ENCODE peak calls at places on chromosomes 2 and 18, in eight cellular contexts. T, K, M, P, N, W, V and J are unnamed samples.

GRCh38 chr2:23524261-23524706 is 139.3 kb downstream of the KLHL29 start:
- DNase-seq in T (peak), K (no peak), M (no peak), P (peak), N (peak), W (peak), V (peak), J (no peak)

GRCh38 chr2:125073440-125073839 is 1048.4 kb downstream of the CNTNAP5 start:
- DNase-seq in T (no peak), K (no peak), M (no peak), P (no peak), N (no peak), W (no peak), V (no peak), J (no peak)

GRCh38 chr2:38856165-38856564 is 19.6 kb downstream of the DHX57 start:
- DNase-seq in T (no peak), K (no peak), M (no peak), P (no peak), N (no peak), W (no peak), V (no peak), J (no peak)

GRCh38 chr18:9428862-9429661 is 46.3 kb upstream of the RALBP1 start:
- DNase-seq in T (no peak), K (no peak), M (no peak), P (no peak), N (no peak), W (no peak), V (no peak), J (no peak)

GRCh38 chr2:74648009-74648443 is at the start of gene M1AP:
- DNase-seq in T (no peak), K (no peak), M (no peak), P (peak), N (no peak), W (no peak), V (no peak), J (no peak)

GRCh38 chr2:231926180-231926741 is at the start of gene NPPC:
- DNase-seq in T (no peak), K (peak), M (peak), P (no peak), N (peak), W (peak), V (peak), J (no peak)

GRCh38 chr18:10353791-10354190 is 100.6 kb upstream of the APCDD1 start:
- DNase-seq in T (no peak), K (no peak), M (no peak), P (no peak), N (no peak), W (peak), V (no peak), J (no peak)

GRCh38 chr2:170087394-170087793 is 90.6 kb upstream of the MYO3B start:
- DNase-seq in T (no peak), K (no peak), M (no peak), P (no peak), N (no peak), W (no peak), V (no peak), J (no peak)

GRCh38 chr2:212227755-212228154 is 310.8 kb downstream of the ERBB4 start:
- DNase-seq in T (peak), K (no peak), M (no peak), P (peak), N (no peak), W (peak), V (no peak), J (no peak)

GRCh38 chr2:184890311-184890710 is 292.0 kb downstream of the ZNF804A start:
- DNase-seq in T (no peak), K (no peak), M (no peak), P (no peak), N (no peak), W (no peak), V (no peak), J (no peak)

GRCh38 chr2:236743623-236744280 is 174.1 kb downstream of the ACKR3 start:
- DNase-seq in T (no peak), K (no peak), M (no peak), P (no peak), N (no peak), W (peak), V (no peak), J (no peak)

GRCh38 chr2:85264471-85264870 is 63.3 kb downstream of the TGOLN2 start:
- DNase-seq in T (no peak), K (no peak), M (no peak), P (no peak), N (no peak), W (peak), V (no peak), J (no peak)

GRCh38 chr2:45649457-45649854 is 2.0 kb upstream of the PRKCE start:
- DNase-seq in T (no peak), K (no peak), M (no peak), P (no peak), N (no peak), W (peak), V (no peak), J (no peak)

GRCh38 chr2:121898483-121898882 is 143.0 kb downstream of the TSN start:
- DNase-seq in T (no peak), K (no peak), M (no peak), P (no peak), N (no peak), W (peak), V (no peak), J (no peak)

GRCh38 chr2:165294912-165295311 is 55.7 kb downstream of the SCN2A start:
- DNase-seq in T (no peak), K (no peak), M (no peak), P (no peak), N (no peak), W (no peak), V (no peak), J (no peak)

GRCh38 chr2:41782306-41783158 is 265.3 kb upstream of the PKDCC start:
- DNase-seq in T (peak), K (peak), M (peak), P (peak), N (no peak), W (peak), V (peak), J (peak)

GRCh38 chr2:26429779-26430654 is 28.3 kb downstream of the DRC1 start:
- DNase-seq in T (no peak), K (no peak), M (no peak), P (no peak), N (no peak), W (peak), V (no peak), J (no peak)

GRCh38 chr2:222058830-222059229 is 240.0 kb downstream of the PAX3 start:
- DNase-seq in T (no peak), K (no peak), M (no peak), P (no peak), N (no peak), W (no peak), V (no peak), J (no peak)

GRCh38 chr2:236690726-236691125 is 121.1 kb downstream of the ACKR3 start:
- DNase-seq in T (no peak), K (no peak), M (no peak), P (no peak), N (no peak), W (no peak), V (no peak), J (no peak)

GRCh38 chr2:214995926-214996670 is 142.3 kb downstream of the ABCA12 start:
- DNase-seq in T (no peak), K (no peak), M (no peak), P (no peak), N (no peak), W (no peak), V (no peak), J (no peak)

GRCh38 chr2:170819941-170820646 is 3.4 kb downstream of the GAD1 start:
- DNase-seq in T (no peak), K (no peak), M (no peak), P (no peak), N (no peak), W (no peak), V (no peak), J (no peak)

GRCh38 chr2:106139575-106139935 is 54.5 kb downstream of the UXS1 start:
- DNase-seq in T (no peak), K (no peak), M (no peak), P (no peak), N (no peak), W (no peak), V (no peak), J (no peak)

GRCh38 chr2:74585406-74586182 is 31.1 kb downstream of the DOK1 start:
- DNase-seq in T (no peak), K (no peak), M (peak), P (no peak), N (no peak), W (no peak), V (no peak), J (peak)

GRCh38 chr18:76452357-76452756 is 42.7 kb downstream of the ZNF516 start:
- DNase-seq in T (peak), K (no peak), M (no peak), P (no peak), N (no peak), W (no peak), V (no peak), J (no peak)

GRCh38 chr18:48348739-48349138 is 60.4 kb downstream of the ZBTB7C start:
- DNase-seq in T (no peak), K (no peak), M (no peak), P (no peak), N (no peak), W (no peak), V (no peak), J (no peak)

GRCh38 chr2:637804-638203 is 39.4 kb downstream of the TMEM18 start:
- DNase-seq in T (no peak), K (no peak), M (no peak), P (no peak), N (no peak), W (no peak), V (no peak), J (no peak)

GRCh38 chr2:65402780-65403528 is 29.4 kb downstream of the SPRED2 start:
- DNase-seq in T (no peak), K (no peak), M (no peak), P (no peak), N (no peak), W (no peak), V (no peak), J (no peak)

GRCh38 chr18:22544626-22545025 is 126.9 kb upstream of the CTAGE1 start:
- DNase-seq in T (no peak), K (no peak), M (no peak), P (no peak), N (peak), W (no peak), V (no peak), J (no peak)

GRCh38 chr2:85786444-85786843 is 32.7 kb downstream of the ATOH8 start:
- DNase-seq in T (no peak), K (no peak), M (no peak), P (no peak), N (no peak), W (no peak), V (no peak), J (no peak)

GRCh38 chr2:20541651-20542050 is 94.8 kb downstream of the RHOB start:
- DNase-seq in T (no peak), K (no peak), M (no peak), P (no peak), N (no peak), W (no peak), V (no peak), J (no peak)

GRCh38 chr2:60552096-60552850 is 1.2 kb downstream of the BCL11A start:
- DNase-seq in T (peak), K (no peak), M (no peak), P (no peak), N (no peak), W (peak), V (peak), J (no peak)

GRCh38 chr2:85754313-85755095 is 713 bp downstream of the ATOH8 start:
- DNase-seq in T (peak), K (no peak), M (no peak), P (no peak), N (peak), W (no peak), V (peak), J (peak)

GRCh38 chr2:102070058-102070642 is 72.4 kb upstream of the IL1R1 start:
- DNase-seq in T (peak), K (peak), M (peak), P (no peak), N (peak), W (no peak), V (no peak), J (peak)

DNA sequence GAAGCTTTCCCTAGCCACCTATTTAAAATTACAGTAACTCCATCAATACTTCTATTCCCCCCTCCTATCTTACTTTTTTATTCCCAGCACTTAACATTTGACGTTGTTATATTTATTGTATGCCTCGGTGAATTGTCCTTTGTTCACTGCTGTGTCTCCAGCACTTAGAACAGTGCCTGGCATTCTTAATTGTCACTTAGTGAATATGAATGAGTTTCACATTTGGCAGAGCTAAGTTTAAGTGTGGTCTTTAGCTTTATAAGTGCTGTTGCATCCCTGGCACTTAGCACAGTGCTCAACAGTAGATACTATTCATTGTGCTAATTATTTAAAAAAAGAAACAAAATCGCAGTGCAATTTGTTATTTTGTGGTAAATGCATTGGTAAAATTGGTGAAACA is 1.7 kb downstream of the RMP24 start:
- DNase-seq in T (no peak), K (no peak), M (no peak), P (no peak), N (no peak), W (no peak), V (no peak), J (no peak)
- H3K4me3 ChIP-seq in T (no peak), K (no peak), M (peak), P (no peak), N (no peak), W (no peak), V (no peak), J (no peak)

GRCh38 chr2:217673555-217674088 is 329.2 kb downstream of the TNS1 start:
- DNase-seq in T (no peak), K (no peak), M (no peak), P (no peak), N (no peak), W (no peak), V (no peak), J (no peak)

GRCh38 chr2:217672472-217672871 is 330.3 kb downstream of the TNS1 start:
- DNase-seq in T (no peak), K (no peak), M (no peak), P (no peak), N (no peak), W (no peak), V (no peak), J (no peak)

GRCh38 chr2:217671043-217671442 is 331.8 kb downstream of the TNS1 start:
- DNase-seq in T (no peak), K (no peak), M (no peak), P (no peak), N (no peak), W (no peak), V (no peak), J (no peak)

GRCh38 chr2:217669831-217670230 is 333.0 kb downstream of the TNS1 start:
- DNase-seq in T (no peak), K (no peak), M (no peak), P (no peak), N (no peak), W (no peak), V (no peak), J (no peak)

DNA sequence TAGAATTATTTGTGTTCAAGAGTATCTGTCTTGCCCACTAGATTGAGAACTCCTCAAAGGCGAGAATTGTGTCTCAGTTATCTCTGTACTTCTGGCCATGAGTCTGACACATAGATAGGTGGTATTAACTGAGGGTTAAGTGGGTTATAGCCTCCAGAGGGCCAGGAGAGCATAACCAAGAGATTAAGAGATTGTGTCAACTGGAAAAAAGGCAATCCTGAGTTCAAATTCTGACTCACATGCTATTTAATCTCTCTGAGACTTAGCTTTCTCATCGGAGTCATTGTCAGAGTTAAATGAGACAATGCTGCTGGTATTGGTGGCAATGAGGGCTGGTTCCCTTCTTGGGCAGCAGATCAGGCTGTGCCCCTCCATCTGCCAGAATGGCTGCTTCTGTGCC is 330.9 kb downstream of the TNS1 start:
- DNase-seq in T (no peak), K (no peak), M (no peak), P (no peak), N (no peak), W (no peak), V (no peak), J (no peak)
- TF ChIP-seq POLR2A in T (no peak), K (no peak), M (no peak), P (no peak), N (no peak), W (no peak), V (no peak), J (no peak)

GRCh38 chr2:48279347-48279746 is 250.6 kb upstream of the STON1 start:
- DNase-seq in T (no peak), K (no peak), M (peak), P (no peak), N (no peak), W (no peak), V (no peak), J (no peak)
- TF ChIP-seq CTCF in T (no peak), K (no peak), M (no peak), P (no peak), N (no peak), W (no peak), V (no peak), J (no peak)

GRCh38 chr2:241357531-241357930 is 1.4 kb downstream of the FARP2 start:
- DNase-seq in T (no peak), K (no peak), M (no peak), P (no peak), N (no peak), W (no peak), V (no peak), J (no peak)

GRCh38 chr2:241355983-241356870 is at the start of gene FARP2:
- DNase-seq in T (peak), K (peak), M (peak), P (peak), N (peak), W (peak), V (peak), J (peak)

GRCh38 chr2:241358470-241358869 is 2.4 kb downstream of the FARP2 start:
- DNase-seq in T (no peak), K (no peak), M (no peak), P (no peak), N (no peak), W (peak), V (no peak), J (peak)

GRCh38 chr2:241356871-241357260 is 781 bp downstream of the FARP2 start:
- DNase-seq in T (no peak), K (no peak), M (no peak), P (no peak), N (no peak), W (no peak), V (no peak), J (no peak)

DNA sequence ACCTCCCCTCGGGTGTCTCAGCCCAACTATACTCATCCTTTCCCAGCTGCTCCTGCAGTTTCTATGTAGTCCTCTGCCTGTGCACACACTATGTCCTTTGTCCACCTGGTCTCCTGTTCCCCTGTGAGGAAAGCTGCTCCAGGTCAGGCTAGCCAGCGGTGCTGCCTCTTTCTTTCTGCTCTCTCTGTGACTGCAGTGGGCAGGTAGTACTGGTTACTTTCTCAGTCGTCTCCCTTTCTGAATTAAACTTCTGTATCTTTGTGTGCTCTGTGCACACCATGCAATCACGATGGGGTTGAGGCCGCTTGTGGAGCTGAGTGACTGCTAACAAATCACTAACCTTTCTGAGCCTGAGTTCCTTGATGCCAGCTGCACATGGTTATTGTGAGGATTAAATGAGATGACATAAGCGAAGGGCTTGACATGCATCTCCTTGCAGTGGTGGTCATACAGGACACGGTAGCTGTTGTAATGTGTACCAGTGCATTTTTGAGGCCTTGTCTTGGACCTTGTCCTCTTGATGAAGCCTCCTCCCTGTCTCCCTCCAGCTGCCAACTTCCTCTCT is 3.5 kb downstream of the FARP2 start:
- DNase-seq in T (no peak), K (no peak), M (no peak), P (no peak), N (no peak), W (no peak), V (no peak), J (peak)
- H3K4me3 ChIP-seq in T (no peak), K (no peak), M (no peak), P (no peak), N (no peak), W (no peak), V (no peak), J (no peak)

DNA sequence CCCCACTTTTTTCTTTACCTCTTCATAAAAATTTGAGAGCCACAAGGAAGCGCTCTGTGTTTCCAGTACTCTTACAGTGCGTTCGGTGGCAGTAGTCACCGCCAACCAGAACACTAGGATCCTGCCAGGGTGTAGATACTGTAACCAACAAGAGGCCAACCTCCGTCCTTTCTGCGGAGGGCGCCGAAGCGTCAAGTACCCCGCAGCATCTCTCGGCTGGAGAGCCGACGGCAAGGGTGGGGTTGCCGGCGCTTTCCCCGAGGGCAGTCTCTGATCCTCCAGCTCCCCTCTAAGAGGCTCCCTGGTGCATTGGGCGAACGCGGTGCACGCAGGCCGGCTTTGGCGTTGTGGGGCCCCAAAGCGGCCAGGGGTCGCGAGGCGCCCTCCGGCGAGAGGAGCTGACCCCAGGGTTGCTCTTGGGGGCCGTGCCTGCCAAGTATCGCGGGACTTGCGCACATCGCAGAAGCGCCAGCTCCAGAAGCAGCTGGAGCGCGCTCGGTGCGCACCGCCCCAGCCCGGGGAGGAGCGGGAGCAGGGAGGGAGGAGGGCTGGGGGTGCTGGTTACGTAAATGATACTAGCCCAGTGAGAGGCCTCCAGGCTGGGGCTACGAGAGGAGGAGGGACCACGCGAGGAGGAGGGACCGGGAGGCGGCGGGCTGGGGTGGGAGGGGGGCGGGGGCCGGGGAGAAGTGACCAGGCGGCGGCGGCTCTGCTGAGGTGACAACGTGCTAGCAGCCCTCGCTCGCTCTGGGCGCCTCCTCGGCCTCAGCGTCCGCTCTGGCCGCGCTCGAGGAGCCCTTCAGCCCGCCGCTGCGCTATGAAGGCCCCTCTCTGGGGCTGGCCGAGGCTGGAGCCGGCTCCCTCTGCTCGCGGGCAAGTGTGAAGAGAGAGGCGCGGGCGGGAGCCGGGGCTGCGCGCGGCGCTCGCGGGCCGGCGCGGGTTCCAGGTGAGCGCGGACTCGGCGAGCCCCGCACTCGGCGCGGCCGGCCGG is at the start of gene GALNT13:
- DNase-seq in T (peak), K (peak), M (no peak), P (no peak), N (no peak), W (peak), V (no peak), J (no peak)
- TF ChIP-seq POLR2A in T (peak), K (peak), M (no peak), P (no peak), N (no peak), W (no peak), V (no peak), J (no peak)

GRCh38 chr18:45201029-45201428 is 414.2 kb upstream of the SLC14A2 start:
- DNase-seq in T (no peak), K (no peak), M (no peak), P (no peak), N (no peak), W (no peak), V (no peak), J (no peak)

GRCh38 chr18:45201489-45201888 is 413.8 kb upstream of the SLC14A2 start:
- DNase-seq in T (no peak), K (no peak), M (no peak), P (no peak), N (no peak), W (no peak), V (no peak), J (no peak)

GRCh38 chr18:45198526-45198925 is 416.8 kb upstream of the SLC14A2 start:
- DNase-seq in T (no peak), K (no peak), M (no peak), P (no peak), N (no peak), W (no peak), V (no peak), J (no peak)

GRCh38 chr18:45197526-45197970 is 417.7 kb upstream of the SLC14A2 start:
- DNase-seq in T (no peak), K (no peak), M (no peak), P (no peak), N (no peak), W (no peak), V (no peak), J (no peak)
- TF ChIP-seq CTCF in T (no peak), K (no peak), M (no peak), P (no peak), N (no peak), W (no peak), V (no peak), J (no peak)